ENCODE peak calls at places on chromosomes 12 and 14, in ten cellular contexts. Q, J, D, Z, T, H, N, B, Y and I are unnamed samples.
A peak's percentile ranks its signal among the peaks of the same experiment; 100 is the strongest.

GRCh38 chr12:92624236-92624635 is 78.6 kb upstream of the PLEKHG7 start:
- DNase-seq in J (no peak), Q (no peak), Y (peak; percentile 77), N (no peak), D (no peak), T (no peak), H (no peak), B (no peak), Z (no peak), I (peak; percentile 22)

GRCh38 chr12:121196902-121197301 is 13.0 kb upstream of the P2RX4 start:
- DNase-seq in N (no peak), Z (no peak), H (no peak), J (no peak), T (no peak), D (no peak), Y (no peak), B (no peak), Q (no peak), I (no peak)

GRCh38 chr12:29073631-29074239 is 75.3 kb upstream of the FAR2 start:
- DNase-seq in Z (peak; percentile 27), T (no peak), D (no peak), H (no peak), Y (peak; percentile 49), Q (peak; percentile 35), J (no peak), B (no peak), N (no peak), I (no peak)

GRCh38 chr12:54654926-54655325 is 6.8 kb upstream of the DCD start:
- DNase-seq in N (no peak), H (no peak), Q (no peak), J (no peak), B (no peak), T (no peak), Y (no peak), Z (no peak), D (no peak), I (no peak)

GRCh38 chr14:103144085-103144484 is 20.8 kb downstream of the TNFAIP2 start:
- DNase-seq in Y (peak; percentile 56), B (no peak), H (no peak), J (no peak), Q (no peak), T (no peak), N (no peak), Z (no peak), D (no peak), I (no peak)

GRCh38 chr12:38153737-38154061 is 162.9 kb upstream of the ALG10B start:
- DNase-seq in Y (no peak), Z (no peak), Q (no peak), D (no peak), T (no peak), H (no peak), N (no peak), J (no peak), B (no peak), I (no peak)

GRCh38 chr14:103558071-103558882 is 4.2 kb downstream of the BAG5 start:
- DNase-seq in N (peak; percentile 6), J (no peak), Z (no peak), B (peak; percentile 65), D (no peak), T (no peak), H (no peak), Q (no peak), Y (peak; percentile 83), I (no peak)

GRCh38 chr12:80777587-80777986 is 60.9 kb downstream of the MYF5 start:
- DNase-seq in T (no peak), Y (no peak), D (no peak), Q (no peak), J (no peak), N (no peak), Z (no peak), B (no peak), H (no peak), I (no peak)

GRCh38 chr14:55846852-55847471 is 267.0 kb downstream of the KTN1 start:
- DNase-seq in Y (peak; percentile 50), J (no peak), T (no peak), D (peak; percentile 48), H (no peak), B (no peak), Q (no peak), N (no peak), Z (no peak), I (no peak)

GRCh38 chr12:68508536-68509050 is 102.1 kb upstream of the RAP1B start:
- DNase-seq in Z (no peak), T (no peak), Q (no peak), Y (no peak), J (no peak), N (no peak), D (no peak), H (no peak), B (no peak), I (no peak)

GRCh38 chr12:75781532-75782046 is 250.0 kb downstream of the PHLDA1 start:
- DNase-seq in B (no peak), Y (peak; percentile 81), J (no peak), T (no peak), Q (peak; percentile 49), D (no peak), H (no peak), Z (peak; percentile 35), N (no peak), I (no peak)

GRCh38 chr14:63524537-63525155 is 18.5 kb downstream of the PPP2R5E start:
- DNase-seq in D (peak; percentile 73), N (no peak), H (peak; percentile 80), Q (no peak), Y (no peak), T (no peak), Z (no peak), B (no peak), J (no peak), I (no peak)

GRCh38 chr14:31400031-31400638 is 20.2 kb downstream of the HEATR5A start:
- DNase-seq in N (no peak), Q (no peak), B (no peak), H (no peak), Y (no peak), Z (no peak), J (no peak), T (no peak), D (no peak), I (no peak)

GRCh38 chr12:121334513-121335343 is 17.5 kb downstream of the ANAPC5 start:
- DNase-seq in T (no peak), Y (peak; percentile 78), D (no peak), J (no peak), Z (peak; percentile 61), B (no peak), Q (peak; percentile 46), N (no peak), H (no peak), I (peak; percentile 49)

GRCh38 chr12:23731493-23731892 is 218.0 kb downstream of the SOX5 start:
- DNase-seq in T (no peak), Z (peak; percentile 23), J (no peak), H (no peak), B (no peak), Y (no peak), N (no peak), Q (no peak), D (no peak), I (no peak)

GRCh38 chr14:88346048-88346639 is 23.1 kb upstream of the KCNK10 start:
- DNase-seq in D (no peak), B (no peak), J (no peak), Z (no peak), H (no peak), T (no peak), Q (no peak), N (no peak), Y (no peak), I (no peak)

GRCh38 chr14:28536889-28537288 is 229.7 kb upstream of the FOXG1 start:
- DNase-seq in B (no peak), Q (no peak), J (no peak), N (no peak), Y (no peak), Z (no peak), H (no peak), T (no peak), D (no peak), I (no peak)

GRCh38 chr12:106205208-106206069 is 42.4 kb downstream of the CKAP4 start:
- DNase-seq in Y (no peak), B (no peak), H (no peak), T (no peak), Z (no peak), D (no peak), Q (peak; percentile 64), J (peak; percentile 85), N (peak; percentile 83), I (peak; percentile 27)

GRCh38 chr12:643478-644292 is 19.6 kb downstream of the NINJ2 start:
- DNase-seq in N (no peak), D (peak; percentile 71), Q (no peak), Z (peak; percentile 24), J (peak; percentile 55), Y (no peak), B (peak; percentile 41), H (peak; percentile 42), T (peak; percentile 32), I (no peak)
- TF ChIP-seq POLR2A in N (no peak), D (no peak), Q (no peak), Z (peak; percentile 51), J (no peak), Y (no peak), B (no peak), H (no peak), T (no peak), I (no peak)

GRCh38 chr14:102078840-102079699 is 7.8 kb downstream of the HSP90AA1 start:
- DNase-seq in H (no peak), T (no peak), Z (no peak), J (no peak), D (no peak), Q (no peak), N (peak; percentile 18), B (no peak), Y (no peak), I (no peak)
- TF ChIP-seq POLR2A in H (no peak), T (no peak), Z (peak; percentile 72), J (no peak), D (no peak), Q (no peak), N (no peak), B (no peak), Y (no peak), I (no peak)

GRCh38 chr14:104721704-104722431 is 2.2 kb upstream of the ADSS1 start:
- DNase-seq in Q (no peak), N (no peak), J (peak; percentile 86), D (no peak), B (no peak), Z (no peak), T (no peak), Y (peak; percentile 34), H (no peak), I (peak; percentile 71)
- TF ChIP-seq POLR2A in Q (no peak), N (no peak), J (peak; percentile 31), D (no peak), B (no peak), Z (no peak), T (no peak), Y (no peak), H (no peak), I (no peak)

DNA sequence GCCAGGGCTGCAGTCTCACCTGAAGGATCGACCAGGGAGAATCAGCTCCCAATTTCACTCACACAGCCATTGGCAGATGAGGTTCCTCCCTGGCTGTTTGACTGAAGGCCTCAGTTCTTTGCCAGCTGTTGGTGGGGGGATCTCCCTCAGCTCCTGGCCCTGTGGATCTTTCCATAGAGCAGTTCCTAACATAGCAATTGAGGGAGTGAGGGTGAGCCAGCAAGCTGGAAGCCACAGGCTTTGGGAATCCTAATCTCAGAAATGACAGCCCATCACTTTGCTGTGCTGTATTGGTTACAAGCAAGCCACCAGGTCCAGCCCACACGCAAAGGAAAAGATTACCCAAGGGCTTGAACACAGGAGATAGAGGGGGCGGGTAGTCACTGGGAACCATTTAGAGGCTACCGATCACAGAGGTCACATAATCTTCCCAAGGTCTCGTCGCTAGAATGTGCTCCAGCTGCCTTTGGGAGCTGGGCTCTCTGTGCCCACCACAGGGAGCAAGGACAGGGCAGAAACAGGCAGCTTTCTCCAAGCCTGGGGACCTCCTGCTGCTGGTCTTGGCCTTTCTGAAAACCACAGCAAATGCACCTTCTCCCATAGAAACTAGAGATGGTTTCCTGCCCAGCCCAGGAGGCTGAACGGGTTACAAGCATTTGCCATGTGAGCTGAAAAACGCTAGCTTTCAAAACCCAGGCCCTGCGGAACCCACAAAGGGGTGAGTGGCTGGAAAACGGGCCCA is 4.6 kb upstream of the OTUB2 start:
- DNase-seq in T (no peak), H (peak; percentile 34), B (no peak), Z (no peak), D (no peak), J (no peak), Q (no peak), N (no peak), Y (no peak), I (no peak)
- TF ChIP-seq POLR2A in T (no peak), H (no peak), B (no peak), Z (no peak), D (no peak), J (no peak), Q (no peak), N (no peak), Y (no peak), I (no peak)